ENCODE peak calls at places on chromosomes 1 and 21, in four cellular contexts. F is lower leg skin, J is endothelial cell, V is HFFc6. A is an unnamed sample.

GRCh38 chr1:201184307-201184706 is 6.3 kb upstream of the IGFN1 start:
- DNase-seq in F (no peak), V (no peak), J (no peak), A (no peak)

GRCh38 chr21:30349572-30349971 is 1.2 kb upstream of the KRTAP23-1 start:
- DNase-seq in V (no peak), F (no peak), J (no peak), A (no peak)

GRCh38 chr1:117967900-117968299 is 38.4 kb downstream of the WDR3 start:
- DNase-seq in V (no peak), F (no peak), J (no peak), A (no peak)

GRCh38 chr1:44016875-44017400 is 14.3 kb downstream of the SLC6A9 start:
- DNase-seq in V (no peak), F (no peak), J (no peak), A (no peak)

GRCh38 chr1:108590947-108591346 is 31.0 kb downstream of the EEIG2 start:
- DNase-seq in J (no peak), F (no peak), V (peak), A (peak)

GRCh38 chr1:238639861-238640260 is 746.5 kb upstream of the CHRM3 start:
- DNase-seq in F (no peak), V (no peak), J (no peak), A (no peak)

GRCh38 chr1:174743654-174744561 is 255.8 kb upstream of the CACYBP start:
- DNase-seq in V (peak), J (no peak), F (no peak), A (peak)

GRCh38 chr1:178528219-178528962 is 15.5 kb downstream of the TEX35 start:
- DNase-seq in V (no peak), J (no peak), F (no peak), A (no peak)

GRCh38 chr1:167522246-167522645 is 3.9 kb upstream of the CD247 start:
- DNase-seq in F (no peak), J (no peak), V (no peak), A (no peak)

GRCh38 chr1:10057305-10057704 is 24.5 kb downstream of the UBE4B start:
- DNase-seq in V (peak), F (no peak), J (no peak), A (no peak)

GRCh38 chr1:187383366-187383765 is 554.6 kb downstream of the PLA2G4A start:
- DNase-seq in V (no peak), F (no peak), J (no peak), A (no peak)

GRCh38 chr1:187390157-187390556 is 561.4 kb downstream of the PLA2G4A start:
- DNase-seq in F (no peak), V (no peak), J (no peak), A (no peak)

GRCh38 chr1:187384504-187384903 is 555.8 kb downstream of the PLA2G4A start:
- DNase-seq in F (no peak), V (no peak), J (no peak), A (no peak)
- TF ChIP-seq CTCF in F (no peak), V (no peak), J (no peak), A (no peak)

GRCh38 chr1:8864713-8865397 is 13.6 kb downstream of the ENO1 start:
- DNase-seq in F (no peak), V (no peak), J (no peak), A (no peak)
- TF ChIP-seq CTCF in F (no peak), V (no peak), J (no peak), A (no peak)

GRCh38 chr1:171877711-171878110 is 36.4 kb downstream of the DNM3 start:
- DNase-seq in V (no peak), F (no peak), J (no peak), A (no peak)

GRCh38 chr1:171872430-171872829 is 31.1 kb downstream of the DNM3 start:
- DNase-seq in F (no peak), V (no peak), J (no peak), A (no peak)

GRCh38 chr1:171869097-171869496 is 27.8 kb downstream of the DNM3 start:
- DNase-seq in J (no peak), F (no peak), V (no peak), A (no peak)

GRCh38 chr1:171871848-171872247 is 30.6 kb downstream of the DNM3 start:
- DNase-seq in J (no peak), F (no peak), V (no peak), A (no peak)

GRCh38 chr1:171873664-171874063 is 32.4 kb downstream of the DNM3 start:
- DNase-seq in F (no peak), J (no peak), V (no peak), A (no peak)
- TF ChIP-seq CTCF in F (no peak), J (no peak), V (no peak), A (no peak)

DNA sequence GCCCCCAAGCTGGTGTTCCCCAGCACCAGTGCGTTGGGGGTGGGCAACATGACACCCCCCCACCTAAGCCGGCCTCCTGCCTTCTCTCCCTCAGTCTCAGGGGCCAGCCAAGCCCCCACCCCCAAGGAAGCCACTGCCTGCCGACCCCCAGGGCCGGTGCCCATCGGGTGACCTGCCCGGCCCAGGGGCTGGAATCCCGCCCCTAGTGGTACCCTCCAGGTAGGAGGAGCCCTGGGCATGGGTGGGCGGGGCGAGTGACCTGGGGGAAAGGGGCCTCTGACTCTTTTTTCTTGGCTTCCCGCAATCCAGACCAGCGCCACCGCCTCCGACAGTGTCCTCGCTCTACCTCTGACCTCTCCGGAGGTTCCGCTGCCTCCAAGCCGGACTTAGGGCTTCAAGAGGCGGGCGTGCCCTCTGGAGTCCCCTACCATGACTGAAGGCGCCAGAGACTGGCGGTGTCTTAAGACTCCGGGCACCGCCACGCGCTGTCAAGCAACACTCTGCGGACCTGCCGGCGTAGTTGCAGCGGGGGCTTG is 1.3 kb upstream of the EFNA4 start:
- DNase-seq in V (no peak), J (peak), F (no peak), A (no peak)
- TF ChIP-seq CTCF in V (no peak), J (no peak), F (no peak), A (no peak)

A was measured in AG09309.